ENCODE peak calls at places on chromosomes 2 and 18, in eight cellular contexts. N, Z, L, G, S, D, X and C are unnamed samples.
A peak's percentile ranks its signal among the peaks of the same experiment; 100 is the strongest.

GRCh38 chr2:40450066-40450841 is 1.6 kb downstream of the SLC8A1 start:
- DNase-seq in N (peak; percentile 60), L (no peak), X (peak; percentile 68), G (no peak), S (no peak), D (no peak), Z (no peak), C (no peak)

GRCh38 chr2:230748087-230748486 is 35.4 kb downstream of the CAB39 start:
- DNase-seq in N (no peak), L (no peak), D (no peak), S (no peak), G (no peak), Z (no peak), X (no peak), C (no peak)

GRCh38 chr2:127086800-127087737 is 19.9 kb downstream of the BIN1 start:
- DNase-seq in Z (peak; percentile 82), N (peak; percentile 95), X (peak; percentile 92), D (peak; percentile 89), G (no peak), S (no peak), L (no peak), C (peak; percentile 84)

GRCh38 chr2:96665083-96665569 is 22.6 kb downstream of the FER1L5 start:
- DNase-seq in D (no peak), Z (peak; percentile 64), S (no peak), G (no peak), N (peak; percentile 98), L (no peak), X (no peak), C (no peak)

GRCh38 chr18:6328624-6329016 is 86.1 kb downstream of the L3MBTL4 start:
- DNase-seq in D (peak; percentile 61), L (no peak), S (peak; percentile 70), N (no peak), X (no peak), G (no peak), Z (no peak), C (no peak)

GRCh38 chr18:45538444-45538843 is 76.8 kb upstream of the SLC14A2 start:
- DNase-seq in X (no peak), S (no peak), Z (no peak), L (no peak), D (no peak), N (no peak), G (no peak), C (no peak)

GRCh38 chr18:44325903-44326650 is 354.6 kb upstream of the SETBP1 start:
- DNase-seq in Z (peak; percentile 20), X (peak; percentile 57), N (peak; percentile 86), G (no peak), S (peak; percentile 60), D (peak; percentile 27), L (no peak), C (no peak)

GRCh38 chr2:170421175-170421687 is 243.3 kb downstream of the MYO3B start:
- DNase-seq in X (no peak), D (no peak), Z (no peak), G (no peak), N (no peak), S (no peak), L (no peak), C (no peak)

GRCh38 chr2:226985227-226985946 is 149.5 kb downstream of the RHBDD1 start:
- DNase-seq in N (peak; percentile 92), Z (no peak), G (no peak), X (no peak), S (no peak), L (peak; percentile 53), D (peak; percentile 44), C (no peak)

GRCh38 chr2:171360905-171361304 is 72.9 kb downstream of the METTL8 start:
- DNase-seq in G (no peak), L (no peak), X (no peak), S (no peak), D (no peak), N (no peak), Z (no peak), C (no peak)

GRCh38 chr2:23454501-23455120 is 69.6 kb downstream of the KLHL29 start:
- DNase-seq in L (no peak), S (no peak), N (no peak), D (no peak), Z (no peak), X (no peak), G (no peak), C (no peak)

GRCh38 chr2:234595829-234596228 is 98.9 kb upstream of the ARL4C start:
- DNase-seq in Z (no peak), N (peak; percentile 65), X (no peak), S (no peak), G (no peak), L (no peak), D (no peak), C (no peak)

GRCh38 chr2:237556773-237557632 is 9.4 kb upstream of the PRLH start:
- DNase-seq in Z (no peak), X (no peak), G (no peak), S (no peak), N (peak; percentile 67), L (no peak), D (no peak), C (no peak)

DNA sequence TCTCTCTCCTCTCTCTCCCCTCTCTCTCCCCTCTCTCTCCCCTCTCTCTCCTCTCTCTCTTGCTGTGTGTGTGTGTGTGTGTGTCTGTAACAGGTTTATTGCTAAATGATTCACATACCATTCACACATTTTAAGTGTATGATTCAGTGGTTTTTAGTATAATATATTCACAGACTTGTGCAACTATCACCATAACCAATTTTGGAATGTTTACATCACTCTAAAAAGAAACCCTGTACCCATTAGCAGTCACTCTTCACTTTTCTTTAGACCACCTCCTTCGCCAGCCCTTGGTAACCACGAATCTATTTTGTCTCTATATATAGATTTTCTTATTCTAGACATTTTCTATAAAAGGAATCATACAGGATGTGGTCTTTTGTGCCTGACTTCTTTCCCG is 11.4 kb downstream of the THNSL2 start:
- DNase-seq in D (no peak), L (no peak), G (no peak), X (no peak), N (peak; percentile 36), S (no peak), Z (no peak), C (no peak)
- H3K4me3 ChIP-seq in D (no peak overlapping the region), L (no peak overlapping the region), G (no peak overlapping the region), X (no peak overlapping the region), N (no peak overlapping the region), S (no peak overlapping the region), Z (no peak overlapping the region), C (no peak overlapping the region)

GRCh38 chr2:135163306-135163705 is 111.2 kb downstream of the RAB3GAP1 start:
- DNase-seq in G (no peak), N (no peak), L (no peak), S (no peak), Z (no peak), D (no peak), X (no peak), C (no peak)
- H3K4me3 ChIP-seq in G (no peak overlapping the region), N (no peak overlapping the region), L (no peak overlapping the region), S (no peak overlapping the region), Z (no peak overlapping the region), D (no peak overlapping the region), X (no peak overlapping the region), C (no peak overlapping the region)

DNA sequence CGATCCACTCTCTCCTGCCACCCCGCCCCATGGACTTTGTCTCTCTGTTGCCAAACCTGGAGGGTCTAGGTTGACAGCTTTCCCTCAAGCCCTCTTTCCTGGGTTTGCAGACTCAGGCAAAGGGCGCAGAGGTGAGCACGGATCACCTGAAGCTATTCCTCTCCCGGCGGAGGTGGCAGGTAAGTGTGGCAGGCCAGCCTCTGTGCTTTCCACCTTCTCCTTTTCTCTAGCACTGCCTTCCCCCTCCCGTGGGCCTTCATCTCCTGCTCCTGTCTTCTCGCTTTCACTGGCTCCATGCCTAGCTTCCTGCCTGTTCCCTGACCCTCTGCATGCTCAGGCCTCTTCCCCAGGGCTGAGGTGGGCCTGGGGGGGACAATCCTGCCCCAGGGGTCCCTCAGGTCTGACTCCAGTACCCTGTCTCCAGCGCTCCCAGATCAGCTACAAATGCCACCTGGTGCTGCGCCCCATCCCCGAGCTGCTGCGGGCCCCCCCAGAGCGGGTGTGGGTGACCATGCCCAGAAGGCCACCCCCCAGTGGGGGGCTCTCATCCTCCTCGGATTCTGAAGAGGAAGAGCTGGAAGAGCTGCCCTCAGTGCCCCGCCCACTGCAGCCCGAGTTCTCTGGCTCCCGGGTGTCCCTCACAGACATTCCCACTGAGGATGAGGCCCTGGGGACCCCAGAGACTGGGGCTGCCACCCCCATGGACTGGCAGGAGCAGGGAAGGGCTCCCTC is 15.9 kb upstream of the GMPPA start:
- DNase-seq in G (no peak), S (no peak), N (no peak), D (no peak), X (peak; percentile 68), Z (no peak), L (no peak), C (no peak)
- H3K4me3 ChIP-seq in G (no peak overlapping the region), S (no peak overlapping the region), N (no peak overlapping the region), D (no peak overlapping the region), X (no peak overlapping the region), Z (no peak overlapping the region), L (no peak overlapping the region), C (no peak overlapping the region)

GRCh38 chr2:219571311-219572236 is at the start of gene OBSL1:
- DNase-seq in X (peak; percentile 95), G (no peak), D (peak; percentile 80), L (no peak), N (peak; percentile 70), Z (peak; percentile 78), S (peak; percentile 89), C (peak; percentile 81)

GRCh38 chr2:219573166-219573565 is 1.1 kb downstream of the INHA start:
- DNase-seq in Z (no peak), L (no peak), G (no peak), X (no peak), N (no peak), S (no peak), D (no peak), C (no peak)

GRCh38 chr2:219570194-219570923 is 980 bp downstream of the OBSL1 start:
- DNase-seq in Z (peak; percentile 51), X (peak; percentile 77), D (no peak), L (no peak), N (peak; percentile 34), G (no peak), S (no peak), C (no peak)

GRCh38 chr2:219570924-219571310 is 422 bp downstream of the OBSL1 start:
- DNase-seq in L (no peak), D (no peak), N (peak; percentile 25), S (no peak), Z (no peak), X (peak; percentile 75), G (no peak), C (no peak)

GRCh38 chr2:219572237-219573001 is at the start of gene INHA:
- DNase-seq in L (no peak), Z (no peak), S (no peak), D (no peak), X (peak; percentile 64), G (no peak), N (no peak), C (no peak)
- H3K4me3 ChIP-seq in L (peak within 1 kb of the TSS; percentile 51), Z (peak within 1 kb of the TSS; percentile 81), S (peak within 1 kb of the TSS; percentile 96), D (peak within 1 kb of the TSS; percentile 71), X (peak within 1 kb of the TSS; percentile 77), G (peak within 1 kb of the TSS; percentile 60), N (peak within 1 kb of the TSS; percentile 52), C (peak within 1 kb of the TSS; percentile 93)

DNA sequence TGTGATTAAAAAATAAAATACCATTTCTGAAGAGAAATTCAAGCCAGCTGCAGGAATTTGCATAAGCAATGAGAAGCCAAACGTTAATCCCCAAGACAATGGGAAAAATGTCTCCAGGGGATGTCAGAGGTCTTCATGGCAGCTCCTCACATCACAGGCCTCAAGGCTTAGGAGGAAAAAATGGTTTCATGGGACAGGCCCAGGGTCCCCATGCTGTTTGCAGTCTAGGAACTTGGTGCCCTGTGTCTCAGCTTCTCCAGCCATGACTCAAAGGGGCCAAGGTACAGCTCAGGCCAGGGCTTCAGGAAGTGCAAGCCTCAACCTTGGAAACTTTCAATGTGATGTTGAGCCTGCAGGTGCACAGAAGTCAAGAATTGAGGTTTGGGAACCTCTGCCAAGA is 1428.4 kb upstream of the CDH2 start:
- DNase-seq in L (no peak), Z (no peak), G (no peak), S (no peak), X (no peak), D (no peak), N (no peak), C (no peak)
- H3K4me3 ChIP-seq in L (no peak overlapping the region), Z (no peak overlapping the region), G (no peak overlapping the region), S (no peak overlapping the region), X (no peak overlapping the region), D (no peak overlapping the region), N (no peak overlapping the region), C (no peak overlapping the region)